ENCODE peak calls at places on chromosomes 1 and 21, in eight cellular contexts. One of them, this sample, is unnamed.

GRCh38 chr1:66371233-66372005 is 162.5 kb upstream of the SGIP1 start:
- ATAC-seq in GM23338: no peak
- ATAC-seq in HepG2: no peak
- ATAC-seq in K562: no peak
- ATAC-seq in Panc1: no peak
- ATAC-seq in upper lobe of left lung: no peak
- ATAC-seq in HCT116: no peak
- ATAC-seq in GM12878: peak; percentile 20
- ATAC-seq in this sample: peak; percentile 57

GRCh38 chr1:100834779-100835645 is 59.6 kb downstream of the EXTL2 start:
- ATAC-seq in GM23338: peak; percentile 88
- ATAC-seq in HepG2: peak; percentile 87
- ATAC-seq in K562: peak; percentile 88
- ATAC-seq in Panc1: no peak
- ATAC-seq in upper lobe of left lung: no peak
- ATAC-seq in HCT116: peak; percentile 95
- ATAC-seq in GM12878: peak; percentile 84
- ATAC-seq in this sample: no peak

GRCh38 chr1:11692899-11693590 is 1.5 kb downstream of the DRAXIN start:
- ATAC-seq in GM23338: no peak
- ATAC-seq in HepG2: no peak
- ATAC-seq in K562: peak; percentile 33
- ATAC-seq in Panc1: peak; percentile 52
- ATAC-seq in upper lobe of left lung: no peak
- ATAC-seq in HCT116: peak; percentile 57
- ATAC-seq in GM12878: peak; percentile 53
- ATAC-seq in this sample: peak; percentile 40

GRCh38 chr1:48285525-48285924 is 63.0 kb downstream of the SLC5A9 start:
- ATAC-seq in GM23338: no peak
- ATAC-seq in HepG2: peak; percentile 91
- ATAC-seq in K562: no peak
- ATAC-seq in Panc1: no peak
- ATAC-seq in upper lobe of left lung: no peak
- ATAC-seq in HCT116: peak; percentile 36
- ATAC-seq in GM12878: no peak
- ATAC-seq in this sample: no peak

GRCh38 chr1:174892016-174892415 is 107.7 kb upstream of the CACYBP start:
- ATAC-seq in GM23338: peak; percentile 68
- ATAC-seq in HepG2: no peak
- ATAC-seq in K562: no peak
- ATAC-seq in Panc1: no peak
- ATAC-seq in upper lobe of left lung: no peak
- ATAC-seq in HCT116: no peak
- ATAC-seq in GM12878: no peak
- ATAC-seq in this sample: no peak

GRCh38 chr1:181366910-181367309 is 116.4 kb upstream of the CACNA1E start:
- ATAC-seq in GM23338: no peak
- ATAC-seq in HepG2: no peak
- ATAC-seq in K562: no peak
- ATAC-seq in Panc1: no peak
- ATAC-seq in upper lobe of left lung: no peak
- ATAC-seq in HCT116: no peak
- ATAC-seq in GM12878: no peak
- ATAC-seq in this sample: no peak

GRCh38 chr21:31364265-31364945 is 20.3 kb upstream of the TIAM1 start:
- ATAC-seq in GM23338: no peak
- ATAC-seq in HepG2: no peak
- ATAC-seq in K562: no peak
- ATAC-seq in Panc1: no peak
- ATAC-seq in upper lobe of left lung: no peak
- ATAC-seq in HCT116: no peak
- ATAC-seq in GM12878: no peak
- ATAC-seq in this sample: no peak

GRCh38 chr1:211601982-211602644 is 23.2 kb upstream of the SLC30A1 start:
- ATAC-seq in GM23338: no peak
- ATAC-seq in HepG2: no peak
- ATAC-seq in K562: no peak
- ATAC-seq in Panc1: no peak
- ATAC-seq in upper lobe of left lung: no peak
- ATAC-seq in HCT116: no peak
- ATAC-seq in GM12878: no peak
- ATAC-seq in this sample: no peak

GRCh38 chr1:175385316-175385715 is 192.7 kb upstream of the KIAA0040 start:
- ATAC-seq in GM23338: no peak
- ATAC-seq in HepG2: no peak
- ATAC-seq in K562: no peak
- ATAC-seq in Panc1: no peak
- ATAC-seq in upper lobe of left lung: no peak
- ATAC-seq in HCT116: no peak
- ATAC-seq in GM12878: no peak
- ATAC-seq in this sample: no peak

GRCh38 chr1:237610157-237610556 is 280.6 kb downstream of the ZP4 start:
- ATAC-seq in GM23338: no peak
- ATAC-seq in HepG2: no peak
- ATAC-seq in K562: no peak
- ATAC-seq in Panc1: no peak
- ATAC-seq in upper lobe of left lung: no peak
- ATAC-seq in HCT116: no peak
- ATAC-seq in GM12878: no peak
- ATAC-seq in this sample: no peak

GRCh38 chr1:118821801-118822200 is 166.3 kb downstream of the TBX15 start:
- ATAC-seq in GM23338: no peak
- ATAC-seq in HepG2: no peak
- ATAC-seq in K562: no peak
- ATAC-seq in Panc1: no peak
- ATAC-seq in upper lobe of left lung: no peak
- ATAC-seq in HCT116: no peak
- ATAC-seq in GM12878: no peak
- ATAC-seq in this sample: no peak

GRCh38 chr21:45350206-45350854 is 54.6 kb upstream of the COL18A1 start:
- ATAC-seq in GM23338: no peak
- ATAC-seq in HepG2: no peak
- ATAC-seq in K562: no peak
- ATAC-seq in Panc1: no peak
- ATAC-seq in upper lobe of left lung: no peak
- ATAC-seq in HCT116: no peak
- ATAC-seq in GM12878: no peak
- ATAC-seq in this sample: no peak

GRCh38 chr1:93079685-93080141 is 630 bp downstream of the MTF2 start:
- ATAC-seq in GM23338: peak; percentile 71
- ATAC-seq in HepG2: peak; percentile 51
- ATAC-seq in K562: peak; percentile 70
- ATAC-seq in Panc1: peak; percentile 43
- ATAC-seq in upper lobe of left lung: peak; percentile 16
- ATAC-seq in HCT116: peak; percentile 59
- ATAC-seq in GM12878: peak; percentile 12
- ATAC-seq in this sample: no peak

GRCh38 chr1:8740034-8740449 is 77.4 kb downstream of the RERE start:
- ATAC-seq in GM23338: no peak
- ATAC-seq in HepG2: peak; percentile 89
- ATAC-seq in K562: no peak
- ATAC-seq in Panc1: peak; percentile 59
- ATAC-seq in upper lobe of left lung: no peak
- ATAC-seq in HCT116: peak; percentile 30
- ATAC-seq in GM12878: no peak
- ATAC-seq in this sample: no peak

GRCh38 chr1:87794788-87795614 is 466.3 kb downstream of the LMO4 start:
- ATAC-seq in GM23338: no peak
- ATAC-seq in HepG2: peak; percentile 82
- ATAC-seq in K562: no peak
- ATAC-seq in Panc1: peak; percentile 77
- ATAC-seq in upper lobe of left lung: no peak
- ATAC-seq in HCT116: peak; percentile 89
- ATAC-seq in GM12878: no peak
- ATAC-seq in this sample: no peak

GRCh38 chr1:92755541-92756351 is 29.2 kb downstream of the EVI5 start:
- ATAC-seq in GM23338: no peak
- ATAC-seq in HepG2: no peak
- ATAC-seq in K562: no peak
- ATAC-seq in Panc1: no peak
- ATAC-seq in upper lobe of left lung: peak; percentile 74
- ATAC-seq in HCT116: no peak
- ATAC-seq in GM12878: no peak
- ATAC-seq in this sample: peak; percentile 67

DNA sequence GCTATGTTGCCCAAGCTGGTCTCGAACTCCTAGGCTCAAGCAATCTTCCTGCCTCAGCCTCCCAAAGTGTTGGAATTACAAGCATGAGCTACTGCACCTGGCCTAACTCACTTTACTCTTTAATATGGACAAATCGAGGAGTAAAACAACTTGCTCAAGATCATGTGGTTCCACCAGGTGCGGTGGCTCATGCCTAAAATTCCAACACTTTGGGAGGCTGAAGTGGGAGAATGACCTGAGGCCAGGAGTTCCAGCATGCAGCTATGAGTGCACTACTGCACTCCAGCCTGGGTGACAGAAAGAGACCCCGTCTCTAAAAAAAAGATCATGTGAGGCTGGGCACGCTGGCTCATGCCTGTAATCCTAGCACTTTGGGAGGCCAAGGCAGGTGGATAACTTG is 2.0 kb downstream of the INPP5B start:
- ATAC-seq in GM23338: no peak
- ATAC-seq in HepG2: no peak
- ATAC-seq in K562: no peak
- ATAC-seq in Panc1: no peak
- ATAC-seq in upper lobe of left lung: no peak
- ATAC-seq in HCT116: no peak
- ATAC-seq in GM12878: no peak
- ATAC-seq in this sample: no peak
- H3K27ac ChIP-seq in GM23338: no peak overlapping the region
- H3K27ac ChIP-seq in HepG2: no peak overlapping the region
- H3K27ac ChIP-seq in K562: no peak overlapping the region
- H3K27ac ChIP-seq in Panc1: no peak overlapping the region
- H3K27ac ChIP-seq in upper lobe of left lung: no peak overlapping the region
- H3K27ac ChIP-seq in HCT116: no peak overlapping the region
- H3K27ac ChIP-seq in GM12878: no peak overlapping the region
- H3K27ac ChIP-seq in this sample: no peak overlapping the region

DNA sequence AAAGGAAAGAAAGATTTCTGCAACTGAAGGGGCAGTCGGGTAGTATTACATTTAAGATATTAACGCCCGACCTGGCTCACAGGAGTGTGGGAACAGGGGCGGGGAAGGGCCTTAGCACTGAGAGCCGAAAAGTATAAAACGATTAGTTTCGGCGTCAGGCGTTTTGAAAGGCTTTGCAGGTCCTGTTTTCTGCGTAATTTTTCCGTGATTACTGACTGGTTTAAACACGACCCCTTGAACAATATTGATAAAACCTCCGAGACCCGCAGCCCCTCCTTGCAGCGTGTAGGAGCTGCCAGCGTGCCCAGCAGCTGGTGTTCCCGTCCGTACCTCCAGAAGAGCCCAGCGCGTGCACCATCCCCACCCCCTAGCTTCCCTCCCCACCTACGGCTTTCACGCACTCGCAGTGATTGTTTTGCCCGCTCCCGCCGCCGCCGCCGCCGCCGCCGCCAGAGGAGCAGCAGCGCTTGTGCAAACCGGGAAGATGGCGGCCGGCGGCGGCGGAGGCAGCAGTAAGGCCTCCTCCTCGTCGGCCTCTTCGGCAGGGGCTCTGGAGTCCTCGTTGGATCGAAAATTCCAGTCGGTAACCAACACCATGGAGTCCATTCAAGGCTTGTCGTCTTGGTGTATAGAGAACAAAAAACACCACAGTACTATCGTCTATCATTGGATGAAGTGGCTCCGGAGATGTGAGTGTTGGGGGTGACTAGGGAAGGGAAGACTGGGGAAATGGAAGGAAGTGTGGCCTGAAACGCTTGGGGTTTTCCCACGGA is 470 bp downstream of the RPRD2 start:
- ATAC-seq in GM23338: peak; percentile 56
- ATAC-seq in HepG2: peak; percentile 74
- ATAC-seq in K562: peak; percentile 72
- ATAC-seq in Panc1: peak; percentile 81
- ATAC-seq in upper lobe of left lung: peak; percentile 82
- ATAC-seq in HCT116: peak; percentile 64
- ATAC-seq in GM12878: peak; percentile 58
- ATAC-seq in this sample: peak; percentile 59
- TF ChIP-seq POLR2AphosphoS5 in GM23338: peak; percentile 25
- TF ChIP-seq POLR2AphosphoS5 in HepG2: peak; percentile 37
- TF ChIP-seq POLR2AphosphoS5 in K562: peak; percentile 68
- TF ChIP-seq POLR2AphosphoS5 in Panc1: no peak
- TF ChIP-seq POLR2AphosphoS5 in upper lobe of left lung: no peak
- TF ChIP-seq POLR2AphosphoS5 in HCT116: peak; percentile 55
- TF ChIP-seq POLR2AphosphoS5 in GM12878: peak; percentile 18
- TF ChIP-seq POLR2AphosphoS5 in this sample: peak; percentile 29

GRCh38 chr1:167683226-167683625 is 38.6 kb upstream of the MPZL1 start:
- ATAC-seq in GM23338: no peak
- ATAC-seq in HepG2: no peak
- ATAC-seq in K562: no peak
- ATAC-seq in Panc1: no peak
- ATAC-seq in upper lobe of left lung: no peak
- ATAC-seq in HCT116: no peak
- ATAC-seq in GM12878: no peak
- ATAC-seq in this sample: no peak

GRCh38 chr1:167689569-167689925 is 32.2 kb upstream of the MPZL1 start:
- ATAC-seq in GM23338: no peak
- ATAC-seq in HepG2: no peak
- ATAC-seq in K562: no peak
- ATAC-seq in Panc1: no peak
- ATAC-seq in upper lobe of left lung: no peak
- ATAC-seq in HCT116: no peak
- ATAC-seq in GM12878: no peak
- ATAC-seq in this sample: no peak

GRCh38 chr1:167683641-167684502 is 37.9 kb upstream of the MPZL1 start:
- ATAC-seq in GM23338: peak; percentile 80
- ATAC-seq in HepG2: no peak
- ATAC-seq in K562: no peak
- ATAC-seq in Panc1: no peak
- ATAC-seq in upper lobe of left lung: peak; percentile 78
- ATAC-seq in HCT116: no peak
- ATAC-seq in GM12878: no peak
- ATAC-seq in this sample: peak; percentile 71

GRCh38 chr1:167687919-167688519 is 33.8 kb upstream of the MPZL1 start:
- ATAC-seq in GM23338: peak; percentile 48
- ATAC-seq in HepG2: peak; percentile 73
- ATAC-seq in K562: peak; percentile 88
- ATAC-seq in Panc1: peak; percentile 78
- ATAC-seq in upper lobe of left lung: no peak
- ATAC-seq in HCT116: peak; percentile 86
- ATAC-seq in GM12878: peak; percentile 90
- ATAC-seq in this sample: peak; percentile 52

DNA sequence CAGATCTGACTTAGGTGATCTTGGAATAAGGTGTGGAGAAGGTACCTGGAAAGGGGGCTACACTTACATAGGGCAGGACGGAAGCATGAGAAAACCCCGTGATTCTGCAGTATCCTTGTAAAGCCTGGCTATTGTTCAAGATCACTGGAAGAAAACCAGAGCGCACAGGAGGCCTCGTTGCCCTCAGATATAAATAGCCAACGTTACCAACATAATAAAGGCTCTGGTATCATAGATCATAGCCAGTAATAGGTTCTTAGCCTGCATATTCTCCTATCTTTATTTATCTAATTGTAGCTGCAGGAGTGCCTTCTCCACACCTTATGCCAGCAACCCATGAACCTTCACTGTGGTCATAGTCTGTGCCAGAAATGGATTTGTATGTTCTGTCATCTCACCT is 35.9 kb upstream of the MPZL1 start:
- ATAC-seq in GM23338: no peak
- ATAC-seq in HepG2: no peak
- ATAC-seq in K562: no peak
- ATAC-seq in Panc1: no peak
- ATAC-seq in upper lobe of left lung: no peak
- ATAC-seq in HCT116: no peak
- ATAC-seq in GM12878: no peak
- ATAC-seq in this sample: no peak
- H3K4me1 ChIP-seq in GM23338: peaks cover 32% of the 10 kb centered on the region
- H3K4me1 ChIP-seq in HepG2: peaks cover 7% of the 10 kb centered on the region
- H3K4me1 ChIP-seq in K562: peaks cover 9% of the 10 kb centered on the region
- H3K4me1 ChIP-seq in Panc1: peaks cover 2% of the 10 kb centered on the region
- H3K4me1 ChIP-seq in upper lobe of left lung: peaks cover 10% of the 10 kb centered on the region
- H3K4me1 ChIP-seq in HCT116: no peaks in the 10 kb centered on the region
- H3K4me1 ChIP-seq in GM12878: peaks cover 18% of the 10 kb centered on the region
- H3K4me1 ChIP-seq in this sample: peaks cover 19% of the 10 kb centered on the region

GRCh38 chr1:71365451-71365850 is 284.6 kb upstream of the ZRANB2 start:
- ATAC-seq in GM23338: no peak
- ATAC-seq in HepG2: no peak
- ATAC-seq in K562: no peak
- ATAC-seq in Panc1: no peak
- ATAC-seq in upper lobe of left lung: no peak
- ATAC-seq in HCT116: no peak
- ATAC-seq in GM12878: no peak
- ATAC-seq in this sample: no peak
- H3K27ac ChIP-seq in GM23338: no peak overlapping the region
- H3K27ac ChIP-seq in HepG2: no peak overlapping the region
- H3K27ac ChIP-seq in K562: no peak overlapping the region
- H3K27ac ChIP-seq in Panc1: no peak overlapping the region
- H3K27ac ChIP-seq in upper lobe of left lung: no peak overlapping the region
- H3K27ac ChIP-seq in HCT116: no peak overlapping the region
- H3K27ac ChIP-seq in GM12878: no peak overlapping the region
- H3K27ac ChIP-seq in this sample: no peak overlapping the region

This sample was measured in gastroesophageal sphincter.